ENCODE peak calls at places on chromosomes 1 and 21, in five cellular contexts. One of them, this sample, is unnamed.

GRCh38 chr1:109272021-109272799 is 10.7 kb downstream of the PSRC1 start:
- DNase-seq in HCT116: no peak
- DNase-seq in dorsolateral prefrontal cortex: no peak
- DNase-seq in upper lobe of right lung: no peak
- DNase-seq in transverse colon: peak
- DNase-seq in this sample: no peak

GRCh38 chr1:33295450-33296081 is 25.3 kb downstream of the A3GALT2 start:
- DNase-seq in HCT116: peak
- DNase-seq in dorsolateral prefrontal cortex: peak
- DNase-seq in upper lobe of right lung: peak
- DNase-seq in transverse colon: peak
- DNase-seq in this sample: peak

GRCh38 chr1:10250663-10251062 is 40.3 kb downstream of the KIF1B start:
- DNase-seq in HCT116: no peak
- DNase-seq in dorsolateral prefrontal cortex: no peak
- DNase-seq in upper lobe of right lung: no peak
- DNase-seq in transverse colon: no peak
- DNase-seq in this sample: no peak

GRCh38 chr1:36834586-36834985 is 199.7 kb downstream of the GRIK3 start:
- DNase-seq in HCT116: no peak
- DNase-seq in dorsolateral prefrontal cortex: no peak
- DNase-seq in upper lobe of right lung: no peak
- DNase-seq in transverse colon: no peak
- DNase-seq in this sample: no peak

GRCh38 chr1:245301162-245301580 is 146.4 kb downstream of the KIF26B start:
- DNase-seq in HCT116: no peak
- DNase-seq in dorsolateral prefrontal cortex: no peak
- DNase-seq in upper lobe of right lung: no peak
- DNase-seq in transverse colon: no peak
- DNase-seq in this sample: no peak

GRCh38 chr1:47763456-47764171 is 233.6 kb downstream of the TRABD2B start:
- DNase-seq in HCT116: no peak
- DNase-seq in dorsolateral prefrontal cortex: peak
- DNase-seq in upper lobe of right lung: no peak
- DNase-seq in transverse colon: no peak
- DNase-seq in this sample: peak

GRCh38 chr1:196361112-196361714 is 247.0 kb downstream of the KCNT2 start:
- DNase-seq in HCT116: peak
- DNase-seq in dorsolateral prefrontal cortex: no peak
- DNase-seq in upper lobe of right lung: no peak
- DNase-seq in transverse colon: no peak
- DNase-seq in this sample: peak

GRCh38 chr21:36059823-36060158 is 535 bp downstream of the SETD4 start:
- DNase-seq in HCT116: no peak
- DNase-seq in dorsolateral prefrontal cortex: peak
- DNase-seq in upper lobe of right lung: peak
- DNase-seq in transverse colon: peak
- DNase-seq in this sample: no peak

GRCh38 chr1:76267631-76268030 is 193.1 kb downstream of the ST6GALNAC3 start:
- DNase-seq in HCT116: no peak
- DNase-seq in dorsolateral prefrontal cortex: no peak
- DNase-seq in upper lobe of right lung: no peak
- DNase-seq in transverse colon: no peak
- DNase-seq in this sample: no peak

GRCh38 chr1:115620950-115621349 is 20.8 kb upstream of the VANGL1 start:
- DNase-seq in HCT116: no peak
- DNase-seq in dorsolateral prefrontal cortex: no peak
- DNase-seq in upper lobe of right lung: no peak
- DNase-seq in transverse colon: no peak
- DNase-seq in this sample: no peak

GRCh38 chr1:11707621-11708276 is 16.2 kb downstream of the DRAXIN start:
- DNase-seq in HCT116: no peak
- DNase-seq in dorsolateral prefrontal cortex: no peak
- DNase-seq in upper lobe of right lung: peak
- DNase-seq in transverse colon: peak
- DNase-seq in this sample: no peak

GRCh38 chr1:6942990-6943389 is 157.7 kb downstream of the CAMTA1 start:
- DNase-seq in HCT116: no peak
- DNase-seq in dorsolateral prefrontal cortex: no peak
- DNase-seq in upper lobe of right lung: no peak
- DNase-seq in transverse colon: no peak
- DNase-seq in this sample: no peak
- H3K27ac ChIP-seq in HCT116: no peak
- H3K27ac ChIP-seq in dorsolateral prefrontal cortex: no peak
- H3K27ac ChIP-seq in upper lobe of right lung: no peak
- H3K27ac ChIP-seq in transverse colon: no peak
- H3K27ac ChIP-seq in this sample: no peak

GRCh38 chr1:177495878-177496277 is 325.1 kb downstream of the BRINP2 start:
- DNase-seq in HCT116: no peak
- DNase-seq in dorsolateral prefrontal cortex: no peak
- DNase-seq in upper lobe of right lung: no peak
- DNase-seq in transverse colon: no peak
- DNase-seq in this sample: no peak
- TF ChIP-seq CTCF in HCT116: no peak
- TF ChIP-seq CTCF in dorsolateral prefrontal cortex: no peak
- TF ChIP-seq CTCF in upper lobe of right lung: no peak
- TF ChIP-seq CTCF in transverse colon: no peak
- TF ChIP-seq CTCF in this sample: peak

GRCh38 chr1:8523641-8524206 is 205.8 kb downstream of the SLC45A1 start:
- DNase-seq in HCT116: no peak
- DNase-seq in dorsolateral prefrontal cortex: no peak
- DNase-seq in upper lobe of right lung: no peak
- DNase-seq in transverse colon: no peak
- DNase-seq in this sample: no peak
- H3K27ac ChIP-seq in HCT116: no peak
- H3K27ac ChIP-seq in dorsolateral prefrontal cortex: peak
- H3K27ac ChIP-seq in upper lobe of right lung: peak
- H3K27ac ChIP-seq in transverse colon: peak
- H3K27ac ChIP-seq in this sample: peak

DNA sequence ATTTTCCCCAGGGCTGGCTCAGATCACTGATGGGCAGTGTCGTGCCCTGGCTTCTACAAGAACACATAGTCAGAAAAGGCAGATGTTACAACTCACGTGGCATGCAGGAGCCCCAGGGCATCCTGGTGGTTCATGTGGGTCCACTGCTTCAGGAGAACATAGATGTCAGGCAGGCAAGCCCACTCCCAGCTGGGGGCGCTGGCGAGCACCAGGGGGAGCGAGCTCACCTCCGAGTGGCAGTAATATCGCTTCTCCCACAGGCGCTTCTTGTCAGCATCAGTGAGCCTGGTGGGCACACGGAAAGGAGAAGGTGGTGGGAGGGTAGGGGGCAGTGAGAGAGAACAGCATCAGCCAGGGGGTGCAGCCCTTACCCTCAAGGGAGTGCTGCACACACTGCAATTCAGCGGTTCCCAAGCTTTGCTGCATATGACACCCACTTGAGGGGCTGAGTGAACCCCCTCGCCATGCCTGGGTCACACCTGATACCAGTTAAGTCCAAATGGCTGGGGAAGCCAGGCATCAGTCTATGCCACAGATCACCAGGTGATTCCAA is 34.3 kb upstream of the PPP1R15B start:
- DNase-seq in HCT116: no peak
- DNase-seq in dorsolateral prefrontal cortex: no peak
- DNase-seq in upper lobe of right lung: peak
- DNase-seq in transverse colon: peak
- DNase-seq in this sample: no peak
- TF ChIP-seq CTCF in HCT116: peak
- TF ChIP-seq CTCF in dorsolateral prefrontal cortex: no peak
- TF ChIP-seq CTCF in upper lobe of right lung: no peak
- TF ChIP-seq CTCF in transverse colon: no peak
- TF ChIP-seq CTCF in this sample: peak

DNA sequence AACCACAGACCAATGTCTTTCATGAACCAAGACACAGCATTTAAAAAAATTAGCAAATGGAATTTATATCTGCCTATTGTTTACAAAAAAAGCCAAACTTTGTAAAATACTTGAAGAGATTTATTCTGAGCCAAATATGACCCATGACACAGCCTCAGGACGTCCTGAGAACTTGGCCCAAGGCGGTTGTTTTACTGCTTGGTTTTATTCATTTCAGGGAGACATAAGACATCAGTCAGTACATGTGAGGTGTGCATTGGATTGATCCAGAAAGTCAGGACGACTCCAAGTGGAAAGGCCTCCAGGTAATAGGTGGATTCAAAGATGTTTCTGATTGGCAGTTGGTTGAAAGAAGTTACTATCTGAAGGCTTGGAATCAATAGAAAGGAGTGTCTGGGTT is 1.4 kb upstream of the POFUT2 start:
- DNase-seq in HCT116: no peak
- DNase-seq in dorsolateral prefrontal cortex: no peak
- DNase-seq in upper lobe of right lung: no peak
- DNase-seq in transverse colon: no peak
- DNase-seq in this sample: no peak
- H3K27ac ChIP-seq in HCT116: no peak
- H3K27ac ChIP-seq in dorsolateral prefrontal cortex: no peak
- H3K27ac ChIP-seq in upper lobe of right lung: no peak
- H3K27ac ChIP-seq in transverse colon: peak
- H3K27ac ChIP-seq in this sample: no peak

GRCh38 chr1:31263408-31263807 is 23.7 kb upstream of the NKAIN1 start:
- DNase-seq in HCT116: no peak
- DNase-seq in dorsolateral prefrontal cortex: no peak
- DNase-seq in upper lobe of right lung: no peak
- DNase-seq in transverse colon: no peak
- DNase-seq in this sample: no peak

GRCh38 chr1:31259746-31260145 is 20.1 kb upstream of the NKAIN1 start:
- DNase-seq in HCT116: no peak
- DNase-seq in dorsolateral prefrontal cortex: no peak
- DNase-seq in upper lobe of right lung: no peak
- DNase-seq in transverse colon: no peak
- DNase-seq in this sample: no peak

GRCh38 chr1:31266547-31266946 is 26.9 kb upstream of the NKAIN1 start:
- DNase-seq in HCT116: no peak
- DNase-seq in dorsolateral prefrontal cortex: no peak
- DNase-seq in upper lobe of right lung: no peak
- DNase-seq in transverse colon: no peak
- DNase-seq in this sample: no peak

GRCh38 chr1:31261916-31262315 is 22.2 kb upstream of the NKAIN1 start:
- DNase-seq in HCT116: no peak
- DNase-seq in dorsolateral prefrontal cortex: no peak
- DNase-seq in upper lobe of right lung: no peak
- DNase-seq in transverse colon: no peak
- DNase-seq in this sample: no peak

GRCh38 chr1:31264790-31265386 is 25.2 kb upstream of the NKAIN1 start:
- DNase-seq in HCT116: no peak
- DNase-seq in dorsolateral prefrontal cortex: no peak
- DNase-seq in upper lobe of right lung: no peak
- DNase-seq in transverse colon: no peak
- DNase-seq in this sample: no peak
- TF ChIP-seq CTCF in HCT116: no peak
- TF ChIP-seq CTCF in dorsolateral prefrontal cortex: no peak
- TF ChIP-seq CTCF in upper lobe of right lung: no peak
- TF ChIP-seq CTCF in transverse colon: no peak
- TF ChIP-seq CTCF in this sample: no peak

GRCh38 chr1:111220302-111220890 is 7.1 kb upstream of the CHI3L2 start:
- DNase-seq in HCT116: no peak
- DNase-seq in dorsolateral prefrontal cortex: no peak
- DNase-seq in upper lobe of right lung: no peak
- DNase-seq in transverse colon: no peak
- DNase-seq in this sample: no peak
- H3K27ac ChIP-seq in HCT116: no peak
- H3K27ac ChIP-seq in dorsolateral prefrontal cortex: no peak
- H3K27ac ChIP-seq in upper lobe of right lung: no peak
- H3K27ac ChIP-seq in transverse colon: no peak
- H3K27ac ChIP-seq in this sample: no peak

DNA sequence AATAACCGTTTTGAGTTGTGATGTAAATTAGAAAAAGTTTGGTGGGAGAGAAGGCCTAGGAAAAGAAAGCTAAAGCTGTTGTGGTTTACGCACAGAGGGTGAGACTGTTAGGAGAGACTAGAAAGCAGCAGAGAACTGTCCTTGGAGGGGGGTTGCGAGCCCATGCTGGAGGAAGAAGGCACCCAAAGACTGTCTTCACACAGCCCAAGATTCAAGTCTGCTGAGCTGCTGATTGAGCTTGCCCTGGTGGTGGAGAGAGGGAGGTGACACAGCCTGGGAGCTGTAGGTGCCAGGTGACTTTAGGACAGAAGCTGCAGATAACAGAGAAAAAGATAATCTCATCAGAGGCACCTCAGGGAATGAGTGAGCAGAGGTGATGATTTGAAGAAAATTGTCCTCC is 18.3 kb upstream of the TLR5 start:
- DNase-seq in HCT116: no peak
- DNase-seq in dorsolateral prefrontal cortex: no peak
- DNase-seq in upper lobe of right lung: no peak
- DNase-seq in transverse colon: no peak
- DNase-seq in this sample: no peak
- TF ChIP-seq CTCF in HCT116: no peak
- TF ChIP-seq CTCF in dorsolateral prefrontal cortex: no peak
- TF ChIP-seq CTCF in upper lobe of right lung: no peak
- TF ChIP-seq CTCF in transverse colon: no peak
- TF ChIP-seq CTCF in this sample: no peak

This sample was measured in foreskin keratinocyte.